ENCODE peak calls at places on chromosomes 13 and 19, in six cellular contexts. N is adrenal gland, K is H1, O is mucosa of descending colon, V is BE2C, X is heart left ventricle. Y is an unnamed sample.

GRCh38 chr19:39325778-39326680 is 5.4 kb upstream of the LRFN1 start:
- DNase-seq in N (no peak), K (no peak), O (no peak), V (peak; percentile 49), X (no peak), Y (peak; percentile 24)

GRCh38 chr13:31204592-31204991 is 4.8 kb downstream of the B3GLCT start:
- DNase-seq in N (no peak), K (peak; percentile 11), O (no peak), V (peak; percentile 34), X (no peak), Y (peak; percentile 64)

GRCh38 chr13:79450110-79450509 is 30.8 kb upstream of the NDFIP2 start:
- DNase-seq in N (no peak), K (no peak), O (no peak), V (no peak), X (no peak), Y (no peak)

GRCh38 chr19:53865523-53865917 is 2.2 kb upstream of the MYADM start:
- DNase-seq in N (no peak), K (no peak), O (no peak), V (no peak), X (no peak), Y (no peak)

GRCh38 chr13:113998781-113999617 is 25.1 kb upstream of the C13orf46 start:
- DNase-seq in N (no peak), K (no peak), O (peak; percentile 34), V (no peak), X (peak; percentile 18), Y (no peak)

GRCh38 chr19:15371786-15372380 is 7.7 kb downstream of the AKAP8 start:
- DNase-seq in N (no peak), K (no peak), O (peak; percentile 36), V (no peak), X (no peak), Y (no peak)

GRCh38 chr19:38739440-38740251 is 4.6 kb downstream of the CAPN12 start:
- DNase-seq in N (no peak), K (no peak), O (no peak), V (no peak), X (no peak), Y (no peak)

GRCh38 chr19:8501547-8501946 is 893 bp downstream of the PRAM1 start:
- DNase-seq in N (no peak), K (no peak), O (no peak), V (no peak), X (no peak), Y (no peak)

GRCh38 chr13:26707122-26708006 is 53.2 kb downstream of the GPR12 start:
- DNase-seq in N (peak; percentile 68), K (no peak), O (no peak), V (peak; percentile 47), X (peak; percentile 42), Y (peak; percentile 69)

GRCh38 chr19:42816901-42817300 is 51.4 kb upstream of the PSG8 start:
- DNase-seq in N (no peak), K (no peak), O (no peak), V (no peak), X (no peak), Y (no peak)

GRCh38 chr19:52897149-52897935 is at the start of gene ZNF320:
- DNase-seq in N (peak; percentile 98), K (peak; percentile 99), O (peak; percentile 97), V (peak; percentile 97), X (peak; percentile 98), Y (peak; percentile 93)

GRCh38 chr13:77833331-77833863 is 85.2 kb downstream of the EDNRB start:
- DNase-seq in N (no peak), K (no peak), O (no peak), V (no peak), X (no peak), Y (peak; percentile 88)

GRCh38 chr13:90686438-90686837 is 661.0 kb upstream of the MIR17HG start:
- DNase-seq in N (no peak), K (no peak), O (no peak), V (no peak), X (no peak), Y (peak; percentile 95)

GRCh38 chr19:12064266-12065099 is at the start of gene ZNF844:
- DNase-seq in N (peak; percentile 99), K (peak; percentile 99), O (peak; percentile 97), V (peak; percentile 96), X (peak; percentile 99), Y (peak; percentile 91)

GRCh38 chr19:2477141-2477710 is 1.3 kb downstream of the GADD45B start:
- DNase-seq in N (no peak), K (peak; percentile 63), O (peak; percentile 81), V (no peak), X (peak; percentile 68), Y (no peak)

GRCh38 chr19:13806728-13807127 is 11.5 kb downstream of the ZSWIM4 start:
- DNase-seq in N (no peak), K (no peak), O (no peak), V (no peak), X (no peak), Y (no peak)

GRCh38 chr13:48232420-48233096 is 448 bp upstream of the ITM2B start:
- DNase-seq in N (peak; percentile 75), K (peak; percentile 71), O (no peak), V (no peak), X (no peak), Y (no peak)

GRCh38 chr13:99083976-99084375 is 106.1 kb upstream of the DOCK9 start:
- DNase-seq in N (no peak), K (no peak), O (no peak), V (no peak), X (no peak), Y (no peak)

GRCh38 chr13:99086869-99087129 is 108.9 kb upstream of the DOCK9 start:
- DNase-seq in N (peak; percentile 62), K (no peak), O (peak; percentile 81), V (peak; percentile 23), X (no peak), Y (peak; percentile 11)

GRCh38 chr13:99086149-99086868 is 108.4 kb upstream of the DOCK9 start:
- DNase-seq in N (peak; percentile 69), K (peak; percentile 74), O (peak; percentile 82), V (peak; percentile 60), X (peak; percentile 71), Y (peak; percentile 51)

GRCh38 chr13:99085846-99086148 is 107.9 kb upstream of the DOCK9 start:
- DNase-seq in N (no peak), K (peak; percentile 66), O (no peak), V (no peak), X (no peak), Y (no peak)

DNA sequence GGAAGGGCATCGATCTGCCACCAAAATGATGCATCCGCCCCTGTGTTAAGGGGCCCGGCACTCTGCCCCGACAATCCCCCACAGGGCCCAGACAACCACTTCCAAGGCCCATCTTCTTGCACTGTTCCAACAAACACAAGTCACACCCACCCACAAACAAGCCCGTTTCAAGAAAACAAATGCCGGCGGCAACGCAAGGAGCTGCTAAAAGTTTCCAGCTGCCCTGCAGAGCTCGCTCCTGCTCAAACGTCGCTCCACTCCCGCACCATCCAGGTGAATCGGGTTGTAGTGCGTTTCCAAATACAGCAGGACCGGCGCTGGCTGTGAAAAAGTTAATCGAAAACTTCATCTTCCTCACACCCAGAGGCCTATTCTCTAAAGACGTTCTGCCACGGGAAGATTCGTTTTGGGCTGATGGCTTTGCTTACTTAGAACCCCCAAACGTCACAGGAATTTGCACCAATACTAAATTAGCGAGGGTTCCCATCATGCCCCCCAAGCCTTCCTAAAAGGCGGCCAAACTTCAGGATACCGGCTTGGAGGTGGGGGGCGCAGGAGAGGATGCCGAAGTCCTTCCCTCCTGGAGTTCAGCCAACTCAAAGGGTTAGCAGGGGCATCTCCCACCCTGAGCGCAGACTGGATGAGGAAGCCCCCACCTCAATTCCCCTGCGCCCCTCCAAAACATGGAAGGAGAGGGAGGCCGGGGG is 107.4 kb upstream of the DOCK9 start:
- DNase-seq in N (no peak), K (peak; percentile 57), O (no peak), V (no peak), X (no peak), Y (no peak)
- H3K4me3 ChIP-seq in N (no peak overlapping the region), K (peak overlapping the region; percentile 62), O (no peak overlapping the region), V (no peak overlapping the region), X (peak overlapping the region; percentile 89), Y (peak overlapping the region; percentile 78)

GRCh38 chr19:18205180-18205915 is 1.5 kb upstream of the RAB3A start:
- DNase-seq in N (peak; percentile 87), K (peak; percentile 67), O (peak; percentile 88), V (peak; percentile 58), X (peak; percentile 95), Y (peak; percentile 72)

GRCh38 chr19:18204394-18205179 is 745 bp upstream of the RAB3A start:
- DNase-seq in N (peak; percentile 79), K (peak; percentile 85), O (no peak), V (peak; percentile 41), X (peak; percentile 40), Y (no peak)

GRCh38 chr19:18203408-18203862 is 407 bp downstream of the RAB3A start:
- DNase-seq in N (peak; percentile 78), K (no peak), O (peak; percentile 86), V (peak; percentile 33), X (peak; percentile 69), Y (no peak)

GRCh38 chr19:18203863-18204393 is at the start of gene RAB3A:
- DNase-seq in N (peak; percentile 100), K (peak; percentile 97), O (peak; percentile 100), V (peak; percentile 100), X (peak; percentile 100), Y (peak; percentile 100)

GRCh38 chr19:18202759-18203407 is 959 bp downstream of the RAB3A start:
- DNase-seq in N (peak; percentile 72), K (peak; percentile 80), O (peak; percentile 77), V (peak; percentile 34), X (peak; percentile 53), Y (no peak)
- TF ChIP-seq CTCF in N (peak; percentile 32), K (peak; percentile 56), O (no peak), V (peak; percentile 23), X (peak; percentile 35), Y (peak; percentile 21)

DNA sequence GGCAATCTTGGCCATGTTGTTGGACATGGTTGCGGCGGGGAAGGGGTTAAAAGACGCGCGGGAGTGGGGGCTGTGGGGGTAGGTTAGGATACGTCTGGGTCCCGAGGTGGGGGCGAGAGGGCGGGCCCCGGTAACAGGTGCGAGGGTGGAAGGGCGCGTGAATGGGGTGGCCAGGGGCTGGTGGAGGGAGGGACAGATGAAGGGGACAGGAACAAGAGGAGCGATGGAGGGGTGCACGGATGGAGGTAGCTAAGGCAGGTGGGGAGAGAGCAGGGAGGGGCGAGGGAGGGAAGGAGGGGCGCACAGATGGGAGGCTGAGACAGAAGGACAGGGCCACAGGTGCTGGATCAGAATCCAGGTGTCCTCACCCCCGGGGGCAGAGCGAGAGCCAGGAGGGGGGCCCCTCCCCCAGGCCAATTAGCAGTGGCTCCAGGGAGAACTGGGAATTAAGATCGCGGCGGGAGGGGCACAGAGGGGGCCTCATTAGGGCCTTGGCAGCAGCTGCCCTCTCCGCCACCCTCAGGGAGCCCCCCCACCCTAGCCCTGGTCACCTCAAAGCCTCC is 1.3 kb downstream of the GNG8 start:
- DNase-seq in N (no peak), K (no peak), O (no peak), V (no peak), X (no peak), Y (no peak)
- H3K4me3 ChIP-seq in N (no peak overlapping the region), K (peak overlapping the region; percentile 67), O (no peak overlapping the region), V (peak overlapping the region; percentile 48), X (no peak overlapping the region), Y (peak overlapping the region; percentile 40)

DNA sequence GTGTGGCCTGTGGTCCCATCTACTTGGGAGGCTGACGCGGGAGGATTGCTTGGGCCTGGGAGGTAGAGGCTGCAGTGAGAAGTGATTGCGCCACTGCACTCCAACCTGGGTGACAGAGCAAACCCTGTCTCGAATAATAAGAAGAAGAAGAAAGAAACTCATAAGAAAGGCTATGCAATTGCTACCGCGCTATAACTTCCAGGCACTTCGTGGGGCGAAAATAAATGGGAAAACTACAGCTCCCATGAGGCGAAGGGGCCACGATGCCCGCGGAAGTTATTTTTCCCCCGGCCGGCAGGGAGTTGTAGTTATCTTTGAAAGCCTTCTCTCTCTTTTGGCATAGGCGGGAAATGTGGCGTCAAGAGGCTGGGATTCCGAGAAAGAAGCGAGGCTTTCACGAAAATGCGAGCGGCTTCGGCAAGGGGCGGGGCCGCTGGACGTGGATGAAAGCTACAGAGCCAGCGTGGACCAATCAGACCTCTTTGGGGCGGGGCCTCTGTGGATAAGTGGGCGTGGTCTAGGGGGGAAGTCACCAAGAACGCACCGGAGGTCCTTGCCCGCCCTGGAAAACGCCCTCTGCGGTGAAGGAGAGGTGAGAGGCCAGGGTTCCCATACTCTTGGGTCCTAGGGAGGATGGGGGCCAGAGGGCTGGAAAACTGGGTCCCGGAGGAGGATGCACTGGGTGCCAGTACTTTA is at the start of gene NUCB1:
- DNase-seq in N (peak; percentile 100), K (peak; percentile 99), O (peak; percentile 99), V (peak; percentile 99), X (peak; percentile 99), Y (peak; percentile 99)
- TF ChIP-seq CTCF in N (peak; percentile 54), K (peak; percentile 44), O (no peak), V (peak; percentile 33), X (peak; percentile 22), Y (peak; percentile 29)